ENCODE peak calls at places on chromosomes 6 and 20, in four cellular contexts. One of them, this sample, is unnamed.

GRCh38 chr6:95581073-95581472 is 3.7 kb downstream of the MANEA start:
- DNase-seq in neuronal stem cell: no peak
- DNase-seq in H9: no peak
- DNase-seq in IMR-90: peak
- DNase-seq in this sample: no peak

GRCh38 chr20:6976535-6976934 is 209.0 kb downstream of the BMP2 start:
- DNase-seq in H9: no peak
- DNase-seq in neuronal stem cell: no peak
- DNase-seq in IMR-90: no peak
- DNase-seq in this sample: no peak

GRCh38 chr20:24834310-24834709 is 114.8 kb upstream of the CST7 start:
- DNase-seq in neuronal stem cell: no peak
- DNase-seq in H9: no peak
- DNase-seq in IMR-90: no peak
- DNase-seq in this sample: no peak

GRCh38 chr20:22699396-22699795 is 115.0 kb upstream of the FOXA2 start:
- DNase-seq in neuronal stem cell: no peak
- DNase-seq in H9: no peak
- DNase-seq in IMR-90: no peak
- DNase-seq in this sample: no peak

GRCh38 chr6:82006027-82006738 is 241.4 kb downstream of the IBTK start:
- DNase-seq in H9: peak
- DNase-seq in neuronal stem cell: no peak
- DNase-seq in IMR-90: peak
- DNase-seq in this sample: peak

GRCh38 chr20:37362231-37362792 is 16.4 kb downstream of the SRC start:
- DNase-seq in neuronal stem cell: no peak
- DNase-seq in IMR-90: no peak
- DNase-seq in H9: no peak
- DNase-seq in this sample: no peak

GRCh38 chr20:19688031-19688806 is 69.8 kb upstream of the RIN2 start:
- DNase-seq in IMR-90: peak
- DNase-seq in H9: peak
- DNase-seq in neuronal stem cell: no peak
- DNase-seq in this sample: peak

GRCh38 chr6:160386869-160387518 is 38.8 kb downstream of the SLC22A3 start:
- DNase-seq in IMR-90: no peak
- DNase-seq in H9: no peak
- DNase-seq in neuronal stem cell: no peak
- DNase-seq in this sample: no peak

GRCh38 chr6:38501931-38502330 is 137.8 kb downstream of the BTBD9 start:
- DNase-seq in IMR-90: no peak
- DNase-seq in neuronal stem cell: no peak
- DNase-seq in H9: no peak
- DNase-seq in this sample: no peak

GRCh38 chr6:12288844-12289654 is 1.1 kb upstream of the EDN1 start:
- DNase-seq in IMR-90: peak
- DNase-seq in H9: peak
- DNase-seq in neuronal stem cell: peak
- DNase-seq in this sample: peak

GRCh38 chr6:97060254-97060653 is 135.7 kb downstream of the KLHL32 start:
- DNase-seq in neuronal stem cell: no peak
- DNase-seq in H9: no peak
- DNase-seq in IMR-90: no peak
- DNase-seq in this sample: no peak

GRCh38 chr6:81834141-81834621 is 81.7 kb upstream of the TENT5A start:
- DNase-seq in neuronal stem cell: no peak
- DNase-seq in H9: no peak
- DNase-seq in IMR-90: peak
- DNase-seq in this sample: no peak

GRCh38 chr6:27726620-27727023 is 185.6 kb downstream of the OR2B2 start:
- DNase-seq in IMR-90: peak
- DNase-seq in neuronal stem cell: no peak
- DNase-seq in H9: peak
- DNase-seq in this sample: peak

GRCh38 chr6:43699564-43700186 is 12.1 kb upstream of the MRPS18A start:
- DNase-seq in IMR-90: peak
- DNase-seq in H9: no peak
- DNase-seq in neuronal stem cell: no peak
- DNase-seq in this sample: no peak

GRCh38 chr6:100464910-100465700 is at the start of gene SIM1:
- DNase-seq in neuronal stem cell: peak
- DNase-seq in IMR-90: peak
- DNase-seq in H9: peak
- DNase-seq in this sample: peak

GRCh38 chr6:138231399-138231886 is 13.2 kb upstream of the PBOV1 start:
- DNase-seq in H9: no peak
- DNase-seq in neuronal stem cell: no peak
- DNase-seq in IMR-90: no peak
- DNase-seq in this sample: no peak

GRCh38 chr6:28693751-28694443 is 168.2 kb downstream of the GPX5 start:
- DNase-seq in neuronal stem cell: peak
- DNase-seq in H9: peak
- DNase-seq in IMR-90: no peak
- DNase-seq in this sample: no peak

GRCh38 chr6:37793067-37793466 is 26.5 kb upstream of the ZFAND3 start:
- DNase-seq in H9: no peak
- DNase-seq in IMR-90: no peak
- DNase-seq in neuronal stem cell: no peak
- DNase-seq in this sample: no peak

GRCh38 chr6:162344301-162344700 is 383.3 kb downstream of the PRKN start:
- DNase-seq in IMR-90: no peak
- DNase-seq in neuronal stem cell: no peak
- DNase-seq in H9: no peak
- DNase-seq in this sample: no peak

GRCh38 chr6:44056392-44057237 is 70.6 kb downstream of the MRPL14 start:
- DNase-seq in IMR-90: peak
- DNase-seq in H9: no peak
- DNase-seq in neuronal stem cell: no peak
- DNase-seq in this sample: no peak

GRCh38 chr20:51284161-51284560 is 258.4 kb downstream of the NFATC2 start:
- DNase-seq in neuronal stem cell: no peak
- DNase-seq in IMR-90: peak
- DNase-seq in H9: no peak
- DNase-seq in this sample: no peak

GRCh38 chr6:70421509-70421908 is 8.2 kb downstream of the FAM135A start:
- DNase-seq in IMR-90: no peak
- DNase-seq in H9: no peak
- DNase-seq in neuronal stem cell: no peak
- DNase-seq in this sample: no peak

GRCh38 chr20:17648306-17648646 is 33.8 kb downstream of the RRBP1 start:
- DNase-seq in H9: no peak
- DNase-seq in neuronal stem cell: no peak
- DNase-seq in IMR-90: no peak
- DNase-seq in this sample: no peak

GRCh38 chr20:32626859-32627636 is 41.9 kb upstream of the NOL4L start:
- DNase-seq in H9: no peak
- DNase-seq in neuronal stem cell: no peak
- DNase-seq in IMR-90: no peak
- DNase-seq in this sample: no peak

GRCh38 chr6:101195581-101195980 is 197.9 kb upstream of the GRIK2 start:
- DNase-seq in neuronal stem cell: no peak
- DNase-seq in IMR-90: peak
- DNase-seq in H9: no peak
- DNase-seq in this sample: no peak

GRCh38 chr20:57249073-57249472 is 17.4 kb downstream of the BMP7 start:
- DNase-seq in neuronal stem cell: no peak
- DNase-seq in IMR-90: no peak
- DNase-seq in H9: no peak
- DNase-seq in this sample: no peak

GRCh38 chr6:139109558-139109957 is 25.3 kb upstream of the HECA start:
- DNase-seq in H9: peak
- DNase-seq in IMR-90: peak
- DNase-seq in neuronal stem cell: no peak
- DNase-seq in this sample: peak

GRCh38 chr6:160221423-160221822 is 37.2 kb downstream of the SLC22A2 start:
- DNase-seq in H9: no peak
- DNase-seq in neuronal stem cell: no peak
- DNase-seq in IMR-90: no peak
- DNase-seq in this sample: no peak

GRCh38 chr6:41723936-41724637 is 11.3 kb downstream of the TFEB start:
- DNase-seq in H9: no peak
- DNase-seq in neuronal stem cell: no peak
- DNase-seq in IMR-90: no peak
- DNase-seq in this sample: no peak
- H3K14ac ChIP-seq in H9: no peak
- H3K14ac ChIP-seq in neuronal stem cell: no peak
- H3K14ac ChIP-seq in IMR-90: peak
- H3K14ac ChIP-seq in this sample: no peak

GRCh38 chr20:21302645-21303060 is 478 bp upstream of the XRN2 start:
- DNase-seq in H9: no peak
- DNase-seq in neuronal stem cell: no peak
- DNase-seq in IMR-90: no peak
- DNase-seq in this sample: no peak

GRCh38 chr20:21308340-21308739 is 5.2 kb downstream of the XRN2 start:
- DNase-seq in IMR-90: no peak
- DNase-seq in neuronal stem cell: no peak
- DNase-seq in H9: no peak
- DNase-seq in this sample: no peak

GRCh38 chr20:21301940-21302644 is 1.0 kb upstream of the XRN2 start:
- DNase-seq in neuronal stem cell: no peak
- DNase-seq in H9: no peak
- DNase-seq in IMR-90: no peak
- DNase-seq in this sample: no peak

GRCh38 chr20:21303061-21303871 is at the start of gene XRN2:
- DNase-seq in IMR-90: peak
- DNase-seq in H9: peak
- DNase-seq in neuronal stem cell: peak
- DNase-seq in this sample: peak

DNA sequence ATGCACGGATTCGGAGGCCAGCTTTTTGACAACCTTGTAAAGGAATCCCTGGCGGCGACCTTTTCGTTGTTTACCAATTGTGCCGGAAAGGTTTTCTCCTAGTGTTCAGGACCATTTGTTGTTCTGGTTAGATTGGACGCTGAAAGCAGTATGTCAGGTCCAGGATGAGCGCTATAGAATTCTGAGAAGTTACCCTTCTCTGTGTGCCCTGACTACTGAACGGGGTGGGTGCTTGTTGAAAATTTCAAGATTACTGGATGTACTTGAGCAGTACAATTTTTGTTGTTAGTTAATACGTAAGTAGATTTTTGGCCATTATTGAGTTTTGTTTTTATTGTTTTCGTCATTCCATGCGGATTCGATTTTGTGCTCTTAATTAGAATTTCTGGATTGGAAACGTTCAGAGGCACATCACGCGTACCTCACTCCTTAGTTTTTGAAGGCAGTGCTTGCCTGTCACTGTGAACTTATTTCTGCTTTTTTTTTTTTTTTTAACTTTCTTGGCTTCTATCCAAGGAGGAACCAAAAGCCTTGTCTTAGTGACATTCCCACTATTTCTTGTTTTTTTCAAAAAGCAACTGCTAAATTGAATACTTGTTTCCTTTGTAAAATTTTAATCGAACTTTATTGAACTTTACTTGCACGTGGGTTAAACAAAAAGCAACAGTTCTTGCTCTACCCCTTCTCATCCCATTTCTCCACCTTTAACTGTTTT is 898 bp downstream of the XRN2 start:
- DNase-seq in neuronal stem cell: no peak
- DNase-seq in H9: no peak
- DNase-seq in IMR-90: peak
- DNase-seq in this sample: no peak
- H3K4ac ChIP-seq in neuronal stem cell: no peak
- H3K4ac ChIP-seq in H9: no peak
- H3K4ac ChIP-seq in IMR-90: peak
- H3K4ac ChIP-seq in this sample: no peak

DNA sequence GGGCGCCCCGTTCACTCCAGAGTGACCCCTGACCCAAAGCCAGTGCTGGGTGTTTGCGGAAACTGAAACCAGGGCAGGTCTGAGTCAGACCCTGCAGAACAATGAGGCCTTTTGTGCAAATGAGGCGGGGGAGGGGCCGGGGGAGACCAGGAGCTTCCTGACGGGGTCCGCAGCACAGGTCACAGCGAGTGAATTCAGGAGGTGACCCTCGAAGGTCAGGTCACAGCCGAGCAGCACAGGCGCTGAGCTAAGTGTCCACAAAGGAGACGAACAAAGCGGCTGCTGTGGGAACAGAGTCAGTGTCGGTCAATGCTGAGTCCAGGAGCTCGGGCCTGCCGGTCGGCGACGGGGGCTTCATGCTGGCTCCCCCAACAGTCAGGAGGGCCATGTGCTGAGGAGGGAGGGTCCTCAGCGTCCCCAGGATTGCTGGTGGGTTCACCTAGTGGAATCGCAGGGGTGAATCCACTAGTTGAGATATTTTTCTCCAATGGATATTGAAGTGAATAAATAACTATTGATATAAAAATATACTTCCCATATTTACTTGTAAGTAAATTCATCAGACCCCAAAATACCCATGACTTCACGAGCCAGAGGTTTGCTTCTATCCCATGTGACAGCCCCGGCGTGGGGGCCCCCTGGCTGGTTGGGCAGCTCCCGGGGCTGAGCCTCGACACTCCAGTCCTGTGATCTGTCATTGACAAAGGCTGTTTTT is 188.4 kb upstream of the SULF2 start:
- DNase-seq in neuronal stem cell: peak
- DNase-seq in IMR-90: no peak
- DNase-seq in H9: peak
- DNase-seq in this sample: peak
- H3K14ac ChIP-seq in neuronal stem cell: no peak
- H3K14ac ChIP-seq in IMR-90: no peak
- H3K14ac ChIP-seq in H9: peak
- H3K14ac ChIP-seq in this sample: no peak

GRCh38 chr6:170149681-170150589 is 140.9 kb downstream of the DLL1 start:
- DNase-seq in IMR-90: no peak
- DNase-seq in neuronal stem cell: no peak
- DNase-seq in H9: no peak
- DNase-seq in this sample: no peak
- H3K4ac ChIP-seq in IMR-90: no peak
- H3K4ac ChIP-seq in neuronal stem cell: no peak
- H3K4ac ChIP-seq in H9: no peak
- H3K4ac ChIP-seq in this sample: no peak

DNA sequence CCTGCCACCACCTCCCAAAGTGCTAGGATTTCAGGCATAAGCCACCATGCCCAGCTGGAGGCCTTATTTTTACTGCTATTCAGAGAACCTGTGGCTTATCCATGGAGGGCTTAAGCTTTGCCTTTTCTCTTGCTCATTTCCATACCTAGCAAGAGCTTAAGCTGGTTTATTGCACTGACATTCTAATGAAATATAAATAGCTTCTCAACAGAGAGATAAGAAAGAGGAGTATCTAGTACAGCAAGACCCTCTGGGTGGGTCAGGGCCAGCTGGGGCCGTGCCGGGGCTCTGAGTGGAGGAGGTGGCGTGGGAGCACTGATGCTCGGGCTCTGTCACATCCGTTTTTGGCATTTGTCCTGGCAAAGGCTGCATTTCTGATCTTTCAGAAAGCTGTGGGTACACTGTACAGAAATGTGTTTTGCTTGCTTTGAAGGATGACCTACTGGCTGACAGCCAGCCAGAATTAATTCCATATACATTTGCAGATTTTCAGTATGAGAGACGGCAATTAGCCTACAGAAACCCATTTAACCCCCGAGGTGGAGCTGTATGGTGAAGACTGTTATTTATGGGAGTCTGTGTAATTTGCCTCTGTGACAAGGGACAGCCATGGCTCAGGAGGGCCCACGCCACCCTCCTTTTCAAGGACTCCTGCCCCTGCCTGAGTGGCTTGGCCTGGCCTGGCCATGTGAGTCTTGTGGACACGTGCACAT is 181.6 kb upstream of the AKAP12 start:
- DNase-seq in H9: no peak
- DNase-seq in IMR-90: no peak
- DNase-seq in neuronal stem cell: no peak
- DNase-seq in this sample: no peak
- H3K14ac ChIP-seq in H9: no peak
- H3K14ac ChIP-seq in IMR-90: no peak
- H3K14ac ChIP-seq in neuronal stem cell: no peak
- H3K14ac ChIP-seq in this sample: no peak

GRCh38 chr20:62548483-62548882 is 72.7 kb upstream of the GATA5 start:
- DNase-seq in H9: no peak
- DNase-seq in IMR-90: no peak
- DNase-seq in neuronal stem cell: no peak
- DNase-seq in this sample: no peak
- H3K4ac ChIP-seq in H9: no peak
- H3K4ac ChIP-seq in IMR-90: no peak
- H3K4ac ChIP-seq in neuronal stem cell: peak
- H3K4ac ChIP-seq in this sample: no peak